ENCODE peak calls at places on chromosome 15, in eight cellular contexts. One of them, this sample, is unnamed.

GRCh38 chr15:86231864-86232801 is 152.5 kb downstream of the AGBL1 start:
- DNase-seq in CD8-positive, alpha-beta T cell: peak; percentile 7
- DNase-seq in psoas muscle: peak; percentile 15
- DNase-seq in brain microvascular endothelial cell: peak; percentile 0
- DNase-seq in mesendoderm: peak; percentile 75
- DNase-seq in upper lobe of right lung: no peak
- DNase-seq in mesenchymal stem cell: peak; percentile 52
- DNase-seq in suprapubic skin: no peak
- DNase-seq in this sample: no peak

GRCh38 chr15:34682673-34683072 is 72.1 kb downstream of the GJD2 start:
- DNase-seq in brain microvascular endothelial cell: peak; percentile 69
- DNase-seq in psoas muscle: no peak
- DNase-seq in mesendoderm: no peak
- DNase-seq in CD8-positive, alpha-beta T cell: no peak
- DNase-seq in suprapubic skin: no peak
- DNase-seq in mesenchymal stem cell: no peak
- DNase-seq in upper lobe of right lung: no peak
- DNase-seq in this sample: no peak

GRCh38 chr15:40932146-40932545 is 3.0 kb downstream of the DLL4 start:
- DNase-seq in mesenchymal stem cell: no peak
- DNase-seq in psoas muscle: no peak
- DNase-seq in brain microvascular endothelial cell: no peak
- DNase-seq in CD8-positive, alpha-beta T cell: no peak
- DNase-seq in suprapubic skin: no peak
- DNase-seq in upper lobe of right lung: no peak
- DNase-seq in mesendoderm: no peak
- DNase-seq in this sample: no peak

GRCh38 chr15:39376371-39376909 is 204.4 kb upstream of the THBS1 start:
- DNase-seq in suprapubic skin: no peak
- DNase-seq in CD8-positive, alpha-beta T cell: no peak
- DNase-seq in brain microvascular endothelial cell: no peak
- DNase-seq in upper lobe of right lung: no peak
- DNase-seq in mesendoderm: no peak
- DNase-seq in mesenchymal stem cell: no peak
- DNase-seq in psoas muscle: no peak
- DNase-seq in this sample: no peak

GRCh38 chr15:32842081-32842480 is 124.3 kb downstream of the GREM1 start:
- DNase-seq in psoas muscle: no peak
- DNase-seq in brain microvascular endothelial cell: no peak
- DNase-seq in suprapubic skin: no peak
- DNase-seq in upper lobe of right lung: no peak
- DNase-seq in CD8-positive, alpha-beta T cell: no peak
- DNase-seq in mesenchymal stem cell: no peak
- DNase-seq in mesendoderm: no peak
- DNase-seq in this sample: no peak

GRCh38 chr15:40081691-40082194 is 26.9 kb downstream of the BMF start:
- DNase-seq in upper lobe of right lung: no peak
- DNase-seq in suprapubic skin: peak; percentile 89
- DNase-seq in mesenchymal stem cell: peak; percentile 93
- DNase-seq in psoas muscle: peak; percentile 43
- DNase-seq in brain microvascular endothelial cell: peak; percentile 62
- DNase-seq in CD8-positive, alpha-beta T cell: no peak
- DNase-seq in mesendoderm: peak; percentile 87
- DNase-seq in this sample: peak; percentile 65

GRCh38 chr15:45654749-45655148 is 19.9 kb downstream of the SQOR start:
- DNase-seq in psoas muscle: no peak
- DNase-seq in mesendoderm: no peak
- DNase-seq in brain microvascular endothelial cell: no peak
- DNase-seq in CD8-positive, alpha-beta T cell: no peak
- DNase-seq in upper lobe of right lung: no peak
- DNase-seq in suprapubic skin: no peak
- DNase-seq in mesenchymal stem cell: no peak
- DNase-seq in this sample: no peak

GRCh38 chr15:72858205-72858604 is 74.6 kb upstream of the ADPGK start:
- DNase-seq in suprapubic skin: no peak
- DNase-seq in upper lobe of right lung: no peak
- DNase-seq in brain microvascular endothelial cell: no peak
- DNase-seq in psoas muscle: no peak
- DNase-seq in CD8-positive, alpha-beta T cell: no peak
- DNase-seq in mesenchymal stem cell: no peak
- DNase-seq in mesendoderm: no peak
- DNase-seq in this sample: no peak

GRCh38 chr15:71657141-71657540 is 153.2 kb upstream of the NR2E3 start:
- DNase-seq in mesenchymal stem cell: no peak
- DNase-seq in brain microvascular endothelial cell: no peak
- DNase-seq in suprapubic skin: no peak
- DNase-seq in upper lobe of right lung: no peak
- DNase-seq in mesendoderm: no peak
- DNase-seq in CD8-positive, alpha-beta T cell: no peak
- DNase-seq in psoas muscle: no peak
- DNase-seq in this sample: no peak

GRCh38 chr15:43516185-43516584 is 1.2 kb upstream of the MAP1A start:
- DNase-seq in upper lobe of right lung: peak; percentile 29
- DNase-seq in mesendoderm: peak; percentile 16
- DNase-seq in suprapubic skin: no peak
- DNase-seq in brain microvascular endothelial cell: no peak
- DNase-seq in CD8-positive, alpha-beta T cell: no peak
- DNase-seq in mesenchymal stem cell: peak; percentile 28
- DNase-seq in psoas muscle: peak; percentile 73
- DNase-seq in this sample: no peak

GRCh38 chr15:99582508-99582960 is 16.8 kb downstream of the MEF2A start:
- DNase-seq in psoas muscle: no peak
- DNase-seq in mesenchymal stem cell: peak; percentile 22
- DNase-seq in upper lobe of right lung: no peak
- DNase-seq in CD8-positive, alpha-beta T cell: no peak
- DNase-seq in suprapubic skin: no peak
- DNase-seq in brain microvascular endothelial cell: no peak
- DNase-seq in mesendoderm: peak; percentile 33
- DNase-seq in this sample: no peak

GRCh38 chr15:88535100-88535499 is 11.4 kb downstream of the DET1 start:
- DNase-seq in suprapubic skin: no peak
- DNase-seq in upper lobe of right lung: no peak
- DNase-seq in psoas muscle: no peak
- DNase-seq in brain microvascular endothelial cell: no peak
- DNase-seq in mesendoderm: no peak
- DNase-seq in mesenchymal stem cell: peak; percentile 23
- DNase-seq in CD8-positive, alpha-beta T cell: no peak
- DNase-seq in this sample: no peak

GRCh38 chr15:63188247-63188936 is 1.0 kb upstream of the RAB8B start:
- DNase-seq in psoas muscle: no peak
- DNase-seq in upper lobe of right lung: no peak
- DNase-seq in brain microvascular endothelial cell: no peak
- DNase-seq in CD8-positive, alpha-beta T cell: no peak
- DNase-seq in mesendoderm: no peak
- DNase-seq in mesenchymal stem cell: no peak
- DNase-seq in suprapubic skin: no peak
- DNase-seq in this sample: no peak

GRCh38 chr15:42147431-42147735 is 9.1 kb downstream of the PLA2G4F start:
- DNase-seq in suprapubic skin: peak; percentile 41
- DNase-seq in CD8-positive, alpha-beta T cell: no peak
- DNase-seq in mesenchymal stem cell: no peak
- DNase-seq in upper lobe of right lung: peak; percentile 53
- DNase-seq in mesendoderm: no peak
- DNase-seq in psoas muscle: no peak
- DNase-seq in brain microvascular endothelial cell: no peak
- DNase-seq in this sample: no peak

GRCh38 chr15:63353887-63354286 is 27.8 kb downstream of the CA12 start:
- DNase-seq in brain microvascular endothelial cell: no peak
- DNase-seq in psoas muscle: no peak
- DNase-seq in upper lobe of right lung: no peak
- DNase-seq in CD8-positive, alpha-beta T cell: no peak
- DNase-seq in suprapubic skin: no peak
- DNase-seq in mesendoderm: no peak
- DNase-seq in mesenchymal stem cell: no peak
- DNase-seq in this sample: no peak

GRCh38 chr15:59545573-59545972 is 66.0 kb upstream of the GCNT3 start:
- DNase-seq in psoas muscle: no peak
- DNase-seq in suprapubic skin: no peak
- DNase-seq in CD8-positive, alpha-beta T cell: no peak
- DNase-seq in mesenchymal stem cell: no peak
- DNase-seq in upper lobe of right lung: no peak
- DNase-seq in mesendoderm: peak; percentile 12
- DNase-seq in brain microvascular endothelial cell: no peak
- DNase-seq in this sample: no peak

GRCh38 chr15:37764733-37765191 is 169.7 kb upstream of the TMCO5A start:
- DNase-seq in mesenchymal stem cell: peak; percentile 58
- DNase-seq in upper lobe of right lung: no peak
- DNase-seq in suprapubic skin: no peak
- DNase-seq in psoas muscle: no peak
- DNase-seq in CD8-positive, alpha-beta T cell: no peak
- DNase-seq in brain microvascular endothelial cell: peak; percentile 60
- DNase-seq in mesendoderm: peak; percentile 69
- DNase-seq in this sample: no peak

GRCh38 chr15:82058517-82059204 is 12.8 kb upstream of the MEX3B start:
- DNase-seq in mesendoderm: no peak
- DNase-seq in CD8-positive, alpha-beta T cell: no peak
- DNase-seq in mesenchymal stem cell: no peak
- DNase-seq in psoas muscle: no peak
- DNase-seq in brain microvascular endothelial cell: no peak
- DNase-seq in upper lobe of right lung: no peak
- DNase-seq in suprapubic skin: no peak
- DNase-seq in this sample: no peak

GRCh38 chr15:90902996-90903732 is at the start of gene MAN2A2:
- DNase-seq in brain microvascular endothelial cell: no peak
- DNase-seq in CD8-positive, alpha-beta T cell: peak; percentile 55
- DNase-seq in psoas muscle: peak; percentile 71
- DNase-seq in mesenchymal stem cell: peak; percentile 62
- DNase-seq in upper lobe of right lung: peak; percentile 91
- DNase-seq in mesendoderm: peak; percentile 74
- DNase-seq in suprapubic skin: peak; percentile 87
- DNase-seq in this sample: peak; percentile 89

GRCh38 chr15:52023169-52023922 is 4.3 kb downstream of the MAPK6 start:
- DNase-seq in psoas muscle: no peak
- DNase-seq in brain microvascular endothelial cell: no peak
- DNase-seq in mesendoderm: no peak
- DNase-seq in upper lobe of right lung: no peak
- DNase-seq in CD8-positive, alpha-beta T cell: no peak
- DNase-seq in suprapubic skin: no peak
- DNase-seq in mesenchymal stem cell: peak; percentile 42
- DNase-seq in this sample: no peak
- H3K4me3 ChIP-seq in psoas muscle: no peak overlapping the region
- H3K4me3 ChIP-seq in brain microvascular endothelial cell: no peak overlapping the region
- H3K4me3 ChIP-seq in mesendoderm: no peak overlapping the region
- H3K4me3 ChIP-seq in upper lobe of right lung: no peak overlapping the region
- H3K4me3 ChIP-seq in CD8-positive, alpha-beta T cell: no peak overlapping the region
- H3K4me3 ChIP-seq in suprapubic skin: peak overlapping the region; percentile 62
- H3K4me3 ChIP-seq in mesenchymal stem cell: peak overlapping the region; percentile 5
- H3K4me3 ChIP-seq in this sample: no peak overlapping the region

DNA sequence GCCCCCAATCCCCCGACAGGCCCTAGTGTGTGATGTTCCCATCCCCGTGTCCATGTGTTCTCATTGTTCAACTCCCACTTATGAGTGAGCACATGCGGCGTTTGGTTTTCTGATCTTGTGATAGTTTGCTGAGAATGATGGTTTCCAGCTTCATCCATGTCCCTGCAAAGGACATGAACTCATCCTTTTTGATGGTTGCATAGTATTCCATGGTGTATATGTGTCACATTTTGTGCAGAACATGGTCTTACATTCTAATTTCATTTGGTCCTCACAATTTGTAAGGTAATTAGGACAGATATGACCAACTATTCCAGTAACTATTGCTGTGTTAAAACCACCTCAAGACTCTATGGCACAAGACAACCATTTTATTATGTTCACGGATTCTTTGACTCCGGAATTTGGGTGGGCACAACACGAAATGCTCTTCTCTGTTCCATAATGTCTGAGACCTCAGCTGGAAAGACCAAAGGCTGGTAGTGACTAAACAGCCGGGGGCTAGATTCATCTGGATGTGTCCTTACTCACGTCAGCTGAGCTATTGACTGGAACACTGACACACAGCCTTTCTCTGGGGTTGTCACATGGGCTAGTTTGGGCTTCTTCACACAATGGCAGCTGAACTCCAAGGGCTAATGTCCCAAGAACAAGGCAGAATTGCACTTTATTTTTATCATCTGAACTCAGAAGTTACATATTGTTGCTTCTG is 13.6 kb upstream of the GLCE start:
- DNase-seq in psoas muscle: no peak
- DNase-seq in brain microvascular endothelial cell: no peak
- DNase-seq in mesendoderm: no peak
- DNase-seq in suprapubic skin: no peak
- DNase-seq in CD8-positive, alpha-beta T cell: no peak
- DNase-seq in upper lobe of right lung: no peak
- DNase-seq in mesenchymal stem cell: no peak
- DNase-seq in this sample: no peak
- H3K27me3 ChIP-seq in psoas muscle: peaks cover 27% of the 10 kb centered on the region
- H3K27me3 ChIP-seq in brain microvascular endothelial cell: no peaks in the 10 kb centered on the region
- H3K27me3 ChIP-seq in mesendoderm: no peaks in the 10 kb centered on the region
- H3K27me3 ChIP-seq in suprapubic skin: peaks cover 18% of the 10 kb centered on the region
- H3K27me3 ChIP-seq in CD8-positive, alpha-beta T cell: peaks cover 3% of the 10 kb centered on the region
- H3K27me3 ChIP-seq in upper lobe of right lung: no peaks in the 10 kb centered on the region
- H3K27me3 ChIP-seq in mesenchymal stem cell: peaks cover 69% of the 10 kb centered on the region
- H3K27me3 ChIP-seq in this sample: no peaks in the 10 kb centered on the region

DNA sequence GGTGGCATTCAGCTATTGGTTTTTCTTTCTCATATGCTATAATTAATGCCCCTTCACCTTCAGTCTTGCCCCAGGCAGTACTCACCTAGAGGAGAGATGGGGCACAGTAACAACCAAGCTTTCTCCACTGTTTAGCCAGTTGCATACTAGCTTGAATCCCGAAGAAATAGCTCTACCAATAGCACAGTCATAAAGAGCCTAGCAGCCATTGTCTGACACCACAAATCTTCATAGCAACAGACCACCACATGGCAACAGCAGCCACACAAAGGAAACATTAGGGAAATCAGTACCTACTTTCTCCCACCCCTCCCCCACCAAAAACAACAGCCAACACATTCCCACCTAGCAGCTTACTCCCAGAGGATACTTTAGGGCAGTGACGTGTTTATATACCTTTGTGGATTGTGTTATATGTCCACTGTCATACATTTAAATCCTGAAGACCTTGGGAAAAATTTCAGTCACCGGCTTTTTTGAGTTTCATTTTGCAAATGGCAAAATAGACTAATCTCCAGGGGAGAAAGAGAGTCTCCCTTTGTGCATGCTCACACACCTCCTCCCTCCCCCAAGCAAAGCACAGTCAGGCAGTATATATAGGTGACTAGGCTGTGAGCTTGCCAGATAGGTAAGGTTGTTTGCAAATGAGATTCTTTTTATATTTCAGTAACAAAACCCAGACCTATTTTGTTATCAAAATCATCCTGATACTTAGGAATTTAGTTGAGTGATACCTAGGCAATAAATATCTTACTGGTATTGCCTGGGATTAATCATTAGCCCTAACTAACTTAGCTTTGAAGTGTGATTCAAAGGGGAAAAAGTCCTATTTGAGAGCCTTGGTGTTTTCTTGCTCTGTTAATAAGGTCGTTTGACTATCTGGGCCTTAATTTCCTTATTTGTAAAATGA is 140.6 kb downstream of the RBPMS2 start:
- DNase-seq in upper lobe of right lung: no peak
- DNase-seq in CD8-positive, alpha-beta T cell: no peak
- DNase-seq in suprapubic skin: no peak
- DNase-seq in brain microvascular endothelial cell: peak; percentile 52
- DNase-seq in psoas muscle: no peak
- DNase-seq in mesenchymal stem cell: peak; percentile 76
- DNase-seq in mesendoderm: peak; percentile 99
- DNase-seq in this sample: no peak
- H3K4me3 ChIP-seq in upper lobe of right lung: no peak overlapping the region
- H3K4me3 ChIP-seq in CD8-positive, alpha-beta T cell: peak overlapping the region; percentile 23
- H3K4me3 ChIP-seq in suprapubic skin: no peak overlapping the region
- H3K4me3 ChIP-seq in brain microvascular endothelial cell: no peak overlapping the region
- H3K4me3 ChIP-seq in psoas muscle: no peak overlapping the region
- H3K4me3 ChIP-seq in mesenchymal stem cell: no peak overlapping the region
- H3K4me3 ChIP-seq in mesendoderm: no peak overlapping the region
- H3K4me3 ChIP-seq in this sample: no peak overlapping the region

GRCh38 chr15:65761210-65761926 is 30.7 kb downstream of the DENND4A start:
- DNase-seq in suprapubic skin: no peak
- DNase-seq in mesendoderm: no peak
- DNase-seq in upper lobe of right lung: no peak
- DNase-seq in mesenchymal stem cell: no peak
- DNase-seq in CD8-positive, alpha-beta T cell: no peak
- DNase-seq in psoas muscle: no peak
- DNase-seq in brain microvascular endothelial cell: no peak
- DNase-seq in this sample: no peak
- H3K27me3 ChIP-seq in suprapubic skin: no peaks in the 10 kb centered on the region
- H3K27me3 ChIP-seq in mesendoderm: no peaks in the 10 kb centered on the region
- H3K27me3 ChIP-seq in upper lobe of right lung: no peaks in the 10 kb centered on the region
- H3K27me3 ChIP-seq in mesenchymal stem cell: no peaks in the 10 kb centered on the region
- H3K27me3 ChIP-seq in CD8-positive, alpha-beta T cell: no peaks in the 10 kb centered on the region
- H3K27me3 ChIP-seq in psoas muscle: no peaks in the 10 kb centered on the region
- H3K27me3 ChIP-seq in brain microvascular endothelial cell: no peaks in the 10 kb centered on the region
- H3K27me3 ChIP-seq in this sample: no peaks in the 10 kb centered on the region